ENCODE peak calls at places on chromosomes 13 and 19, in four cellular contexts. J is HepG2, T is GM12878, N is H1. W is an unnamed sample.

GRCh38 chr13:109669956-109670355 is 116.4 kb downstream of the IRS2 start:
- DNase-seq in J (no peak), T (no peak), N (no peak), W (no peak)

GRCh38 chr19:33375760-33376159 is 2.3 kb downstream of the CEBPG start:
- DNase-seq in T (no peak), J (peak), N (no peak), W (no peak)

GRCh38 chr19:57192064-57192395 is 730 bp downstream of the ZNF264 start:
- DNase-seq in J (no peak), N (no peak), T (no peak), W (no peak)

GRCh38 chr13:28204690-28205443 is 66.5 kb downstream of the PAN3 start:
- DNase-seq in J (peak), N (no peak), T (peak), W (no peak)

GRCh38 chr13:112812306-112813034 is 122.6 kb downstream of the ATP11A start:
- DNase-seq in J (no peak), N (no peak), T (no peak), W (no peak)

GRCh38 chr19:50832666-50833065 is 708 bp downstream of the KLK15 start:
- DNase-seq in N (no peak), T (no peak), J (no peak), W (no peak)

GRCh38 chr13:34358811-34359513 is 541.0 kb downstream of the RFC3 start:
- DNase-seq in T (no peak), N (no peak), J (no peak), W (no peak)

GRCh38 chr19:31337007-31337914 is 12.0 kb downstream of the TSHZ3 start:
- DNase-seq in T (no peak), J (no peak), N (no peak), W (no peak)

GRCh38 chr13:25262261-25262660 is 25.0 kb downstream of the MTMR6 start:
- DNase-seq in J (no peak), N (no peak), T (no peak), W (no peak)

GRCh38 chr19:10112895-10113591 is 1.6 kb downstream of the P2RY11 start:
- DNase-seq in J (peak), N (peak), T (no peak), W (no peak)
- TF ChIP-seq SUZ12 in J (no peak), N (no peak), T (no peak), W (no peak)

GRCh38 chr19:10095622-10095947 is 6.9 kb downstream of the ANGPTL6 start:
- DNase-seq in T (no peak), N (no peak), J (no peak), W (no peak)
- H3K4me3 ChIP-seq in T (no peak), N (no peak), J (no peak), W (no peak)

DNA sequence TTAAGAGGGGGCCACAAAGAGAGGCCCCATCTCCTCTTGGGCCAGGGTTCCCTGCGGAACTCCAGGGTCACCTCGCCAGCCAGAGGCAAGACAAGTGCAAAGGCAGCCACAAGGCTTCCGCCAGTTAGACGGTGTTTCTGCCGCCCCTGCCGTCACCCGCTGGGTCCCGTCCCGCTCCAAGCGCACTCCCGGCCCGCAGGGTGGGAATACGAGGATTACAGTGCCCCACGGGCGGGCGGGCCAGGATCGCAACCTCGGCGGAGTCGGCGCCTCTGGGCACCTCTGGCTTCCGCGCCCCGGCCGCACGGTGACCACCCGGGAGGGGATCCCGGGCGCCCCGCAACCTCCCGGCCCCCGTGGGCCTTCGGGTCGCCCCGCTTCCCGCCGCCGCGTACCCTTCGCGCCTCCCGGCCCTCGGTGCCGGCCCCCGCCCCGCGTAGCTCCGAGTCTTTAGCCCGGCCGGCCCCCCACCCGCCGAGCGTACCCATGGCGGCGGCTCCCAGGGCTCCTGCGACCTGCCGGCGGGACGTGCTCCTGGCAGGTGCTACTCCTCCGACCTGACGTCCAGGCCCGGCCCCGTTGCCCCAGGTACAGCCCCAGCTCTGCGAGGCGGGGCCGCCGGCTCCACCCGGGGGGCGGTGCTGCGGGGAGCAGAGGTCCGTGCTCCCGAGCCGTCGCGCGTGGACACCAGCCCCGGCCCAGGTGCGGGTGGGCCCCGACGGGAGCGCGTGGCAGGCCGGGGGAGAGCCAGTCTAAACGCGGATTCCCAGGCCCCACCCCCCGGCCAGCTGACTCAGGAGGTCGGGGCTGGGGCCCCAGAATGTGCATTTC is at the start of gene SLC15A1:
- DNase-seq in J (no peak), T (no peak), N (peak), W (no peak)
- TF ChIP-seq SUZ12 in J (no peak), T (no peak), N (peak), W (peak)

DNA sequence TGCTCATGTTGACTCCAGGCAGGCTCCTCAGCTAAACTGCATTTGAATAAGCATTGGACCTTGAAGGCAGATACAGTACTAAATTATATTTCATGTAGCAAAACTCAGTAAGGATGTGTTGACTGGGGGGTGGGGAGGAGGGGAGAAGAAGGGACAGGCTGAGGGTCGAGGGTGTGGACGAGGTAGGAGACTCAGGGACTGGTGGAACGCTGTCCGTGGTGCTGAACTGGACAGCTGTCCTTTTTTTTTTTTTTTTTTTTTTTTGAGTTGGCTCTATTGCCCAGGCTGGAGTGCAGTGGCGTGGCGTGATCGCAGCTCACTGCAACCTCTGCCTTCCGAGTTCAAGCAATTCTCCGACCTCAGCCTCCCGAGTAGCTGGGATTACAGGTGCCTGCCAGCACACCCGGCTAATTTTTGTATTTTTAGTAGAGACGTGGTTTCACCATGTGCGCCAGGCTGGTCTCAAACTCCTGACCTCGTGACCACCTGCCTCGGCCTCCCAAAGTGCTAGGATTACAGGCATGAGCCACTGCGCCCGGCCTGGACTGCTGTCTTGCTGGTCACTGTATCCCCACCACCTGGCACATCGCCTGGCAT is 33.2 kb upstream of the CASP14 start:
- DNase-seq in T (no peak), J (peak), N (no peak), W (peak)
- H3K4me3 ChIP-seq in T (no peak), J (no peak), N (no peak), W (no peak)

DNA sequence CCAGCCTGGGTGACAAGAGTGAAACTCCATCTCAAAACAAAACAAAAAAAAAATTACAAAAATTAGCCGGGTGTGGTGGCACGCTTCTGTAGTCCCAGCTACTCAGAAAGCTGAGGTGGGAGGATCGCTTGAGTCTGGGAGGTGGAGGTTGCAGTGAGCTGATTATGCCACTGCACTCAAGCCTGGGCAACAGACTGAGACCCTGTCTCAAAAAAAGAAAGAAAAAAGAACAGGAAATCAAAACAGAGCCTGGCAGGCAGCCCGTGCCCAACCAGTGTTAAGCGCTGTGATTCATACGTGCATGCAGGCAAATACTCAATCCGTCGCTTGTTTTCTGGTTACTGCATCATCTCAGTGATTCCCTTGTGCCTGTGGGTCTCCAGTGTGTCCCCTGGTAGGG is 18.2 kb downstream of the DDX39A start:
- DNase-seq in N (no peak), T (peak), J (no peak), W (no peak)
- TF ChIP-seq SUZ12 in N (no peak), T (no peak), J (no peak), W (no peak)

GRCh38 chr19:7595466-7596133 is at the start of gene CAMSAP3:
- DNase-seq in N (peak), J (peak), T (no peak), W (peak)
- H3K4me3 ChIP-seq in N (peak), J (peak), T (peak), W (peak)

W was measured in NT2/D1.